ENCODE peak calls at places on chromosomes 3 and 15, in six cellular contexts. One of them, this sample, is unnamed.

GRCh38 chr3:162498626-162499025 is 1002.0 kb downstream of the OTOL1 start:
- DNase-seq in NCI-H524: no peak
- DNase-seq in CD4-positive, CD25-positive, alpha-beta regulatory T cell: no peak
- DNase-seq in renal cortical epithelial cell: no peak
- DNase-seq in ovary: no peak
- DNase-seq in hippocampal formation: no peak
- DNase-seq in this sample: no peak

GRCh38 chr15:25176616-25176923 is 221.8 kb downstream of the SNRPN start:
- DNase-seq in NCI-H524: no peak
- DNase-seq in CD4-positive, CD25-positive, alpha-beta regulatory T cell: no peak
- DNase-seq in renal cortical epithelial cell: no peak
- DNase-seq in ovary: peak
- DNase-seq in hippocampal formation: no peak
- DNase-seq in this sample: peak

GRCh38 chr3:3600665-3601340 is 198.4 kb upstream of the LRRN1 start:
- DNase-seq in NCI-H524: no peak
- DNase-seq in CD4-positive, CD25-positive, alpha-beta regulatory T cell: no peak
- DNase-seq in renal cortical epithelial cell: no peak
- DNase-seq in ovary: no peak
- DNase-seq in hippocampal formation: no peak
- DNase-seq in this sample: no peak

GRCh38 chr3:157477441-157477840 is 25.8 kb downstream of the VEPH1 start:
- DNase-seq in NCI-H524: no peak
- DNase-seq in CD4-positive, CD25-positive, alpha-beta regulatory T cell: no peak
- DNase-seq in renal cortical epithelial cell: peak
- DNase-seq in ovary: no peak
- DNase-seq in hippocampal formation: no peak
- DNase-seq in this sample: no peak

GRCh38 chr15:85688703-85689102 is 106.0 kb downstream of the KLHL25 start:
- DNase-seq in NCI-H524: no peak
- DNase-seq in CD4-positive, CD25-positive, alpha-beta regulatory T cell: no peak
- DNase-seq in renal cortical epithelial cell: no peak
- DNase-seq in ovary: no peak
- DNase-seq in hippocampal formation: no peak
- DNase-seq in this sample: no peak

GRCh38 chr3:40290396-40290795 is 19.1 kb upstream of the EIF1B start:
- DNase-seq in NCI-H524: no peak
- DNase-seq in CD4-positive, CD25-positive, alpha-beta regulatory T cell: no peak
- DNase-seq in renal cortical epithelial cell: no peak
- DNase-seq in ovary: no peak
- DNase-seq in hippocampal formation: no peak
- DNase-seq in this sample: no peak

GRCh38 chr3:14811733-14812132 is 7.0 kb upstream of the FGD5 start:
- DNase-seq in NCI-H524: no peak
- DNase-seq in CD4-positive, CD25-positive, alpha-beta regulatory T cell: no peak
- DNase-seq in renal cortical epithelial cell: no peak
- DNase-seq in ovary: no peak
- DNase-seq in hippocampal formation: no peak
- DNase-seq in this sample: no peak

GRCh38 chr3:178181784-178182183 is 354.5 kb upstream of the KCNMB2 start:
- DNase-seq in NCI-H524: peak
- DNase-seq in CD4-positive, CD25-positive, alpha-beta regulatory T cell: no peak
- DNase-seq in renal cortical epithelial cell: no peak
- DNase-seq in ovary: no peak
- DNase-seq in hippocampal formation: no peak
- DNase-seq in this sample: no peak

GRCh38 chr3:70811880-70812279 is 499.4 kb upstream of the MDFIC2 start:
- DNase-seq in NCI-H524: no peak
- DNase-seq in CD4-positive, CD25-positive, alpha-beta regulatory T cell: no peak
- DNase-seq in renal cortical epithelial cell: peak
- DNase-seq in ovary: no peak
- DNase-seq in hippocampal formation: no peak
- DNase-seq in this sample: no peak

GRCh38 chr3:13533823-13534435 is 15.0 kb upstream of the FBLN2 start:
- DNase-seq in NCI-H524: no peak
- DNase-seq in CD4-positive, CD25-positive, alpha-beta regulatory T cell: no peak
- DNase-seq in renal cortical epithelial cell: no peak
- DNase-seq in ovary: no peak
- DNase-seq in hippocampal formation: no peak
- DNase-seq in this sample: no peak

GRCh38 chr3:53102601-53103147 is 27.6 kb downstream of the RFT1 start:
- DNase-seq in NCI-H524: peak
- DNase-seq in CD4-positive, CD25-positive, alpha-beta regulatory T cell: no peak
- DNase-seq in renal cortical epithelial cell: no peak
- DNase-seq in ovary: no peak
- DNase-seq in hippocampal formation: no peak
- DNase-seq in this sample: no peak

GRCh38 chr3:180594631-180595348 is 7.2 kb upstream of the TTC14 start:
- DNase-seq in NCI-H524: peak
- DNase-seq in CD4-positive, CD25-positive, alpha-beta regulatory T cell: no peak
- DNase-seq in renal cortical epithelial cell: peak
- DNase-seq in ovary: no peak
- DNase-seq in hippocampal formation: no peak
- DNase-seq in this sample: no peak

GRCh38 chr3:197155039-197155438 is 125.4 kb upstream of the MELTF start:
- DNase-seq in NCI-H524: no peak
- DNase-seq in CD4-positive, CD25-positive, alpha-beta regulatory T cell: no peak
- DNase-seq in renal cortical epithelial cell: no peak
- DNase-seq in ovary: no peak
- DNase-seq in hippocampal formation: no peak
- DNase-seq in this sample: no peak

GRCh38 chr15:39495871-39496459 is 84.9 kb upstream of the THBS1 start:
- DNase-seq in NCI-H524: no peak
- DNase-seq in CD4-positive, CD25-positive, alpha-beta regulatory T cell: no peak
- DNase-seq in renal cortical epithelial cell: no peak
- DNase-seq in ovary: peak
- DNase-seq in hippocampal formation: no peak
- DNase-seq in this sample: no peak

GRCh38 chr15:42688301-42688700 is 48.6 kb downstream of the CDAN1 start:
- DNase-seq in NCI-H524: no peak
- DNase-seq in CD4-positive, CD25-positive, alpha-beta regulatory T cell: no peak
- DNase-seq in renal cortical epithelial cell: no peak
- DNase-seq in ovary: no peak
- DNase-seq in hippocampal formation: no peak
- DNase-seq in this sample: no peak

GRCh38 chr15:88612186-88612796 is 8.8 kb upstream of the AEN start:
- DNase-seq in NCI-H524: no peak
- DNase-seq in CD4-positive, CD25-positive, alpha-beta regulatory T cell: no peak
- DNase-seq in renal cortical epithelial cell: no peak
- DNase-seq in ovary: no peak
- DNase-seq in hippocampal formation: no peak
- DNase-seq in this sample: no peak

GRCh38 chr15:67836477-67836876 is 3.4 kb downstream of the RNU6-1 start:
- DNase-seq in NCI-H524: peak
- DNase-seq in CD4-positive, CD25-positive, alpha-beta regulatory T cell: peak
- DNase-seq in renal cortical epithelial cell: peak
- DNase-seq in ovary: no peak
- DNase-seq in hippocampal formation: no peak
- DNase-seq in this sample: peak

GRCh38 chr15:78210349-78210717 is 24.0 kb downstream of the ACSBG1 start:
- DNase-seq in NCI-H524: no peak
- DNase-seq in CD4-positive, CD25-positive, alpha-beta regulatory T cell: no peak
- DNase-seq in renal cortical epithelial cell: no peak
- DNase-seq in ovary: no peak
- DNase-seq in hippocampal formation: no peak
- DNase-seq in this sample: no peak

GRCh38 chr3:46733026-46733800 is 15.5 kb upstream of the PRSS50 start:
- DNase-seq in NCI-H524: no peak
- DNase-seq in CD4-positive, CD25-positive, alpha-beta regulatory T cell: no peak
- DNase-seq in renal cortical epithelial cell: no peak
- DNase-seq in ovary: no peak
- DNase-seq in hippocampal formation: no peak
- DNase-seq in this sample: no peak

GRCh38 chr15:79132361-79132760 is 41.8 kb upstream of the RASGRF1 start:
- DNase-seq in NCI-H524: no peak
- DNase-seq in CD4-positive, CD25-positive, alpha-beta regulatory T cell: no peak
- DNase-seq in renal cortical epithelial cell: no peak
- DNase-seq in ovary: no peak
- DNase-seq in hippocampal formation: no peak
- DNase-seq in this sample: no peak

GRCh38 chr15:74748322-74748946 is at the start of gene CYP1A2:
- DNase-seq in NCI-H524: no peak
- DNase-seq in CD4-positive, CD25-positive, alpha-beta regulatory T cell: no peak
- DNase-seq in renal cortical epithelial cell: no peak
- DNase-seq in ovary: no peak
- DNase-seq in hippocampal formation: no peak
- DNase-seq in this sample: no peak

GRCh38 chr15:64842099-64842940 is 605 bp downstream of the PLEKHO2 start:
- DNase-seq in NCI-H524: no peak
- DNase-seq in CD4-positive, CD25-positive, alpha-beta regulatory T cell: no peak
- DNase-seq in renal cortical epithelial cell: no peak
- DNase-seq in ovary: no peak
- DNase-seq in hippocampal formation: no peak
- DNase-seq in this sample: no peak

GRCh38 chr15:90603893-90604292 is 74.2 kb downstream of the CRTC3 start:
- DNase-seq in NCI-H524: no peak
- DNase-seq in CD4-positive, CD25-positive, alpha-beta regulatory T cell: no peak
- DNase-seq in renal cortical epithelial cell: no peak
- DNase-seq in ovary: no peak
- DNase-seq in hippocampal formation: no peak
- DNase-seq in this sample: peak

GRCh38 chr3:30912304-30912703 is 17.8 kb upstream of the GADL1 start:
- DNase-seq in NCI-H524: no peak
- DNase-seq in CD4-positive, CD25-positive, alpha-beta regulatory T cell: no peak
- DNase-seq in renal cortical epithelial cell: no peak
- DNase-seq in ovary: no peak
- DNase-seq in hippocampal formation: no peak
- DNase-seq in this sample: no peak

GRCh38 chr3:194661374-194661773 is 10.6 kb downstream of the LSG1 start:
- DNase-seq in NCI-H524: peak
- DNase-seq in CD4-positive, CD25-positive, alpha-beta regulatory T cell: no peak
- DNase-seq in renal cortical epithelial cell: no peak
- DNase-seq in ovary: no peak
- DNase-seq in hippocampal formation: no peak
- DNase-seq in this sample: peak

GRCh38 chr3:73086071-73086494 is 24.6 kb downstream of the EBLN2 start:
- DNase-seq in NCI-H524: peak
- DNase-seq in CD4-positive, CD25-positive, alpha-beta regulatory T cell: peak
- DNase-seq in renal cortical epithelial cell: peak
- DNase-seq in ovary: peak
- DNase-seq in hippocampal formation: peak
- DNase-seq in this sample: peak

GRCh38 chr3:180330440-180330839 is 271.5 kb upstream of the TTC14 start:
- DNase-seq in NCI-H524: no peak
- DNase-seq in CD4-positive, CD25-positive, alpha-beta regulatory T cell: no peak
- DNase-seq in renal cortical epithelial cell: no peak
- DNase-seq in ovary: no peak
- DNase-seq in hippocampal formation: no peak
- DNase-seq in this sample: no peak

GRCh38 chr15:94671845-94672524 is 440.6 kb downstream of the MCTP2 start:
- DNase-seq in NCI-H524: peak
- DNase-seq in CD4-positive, CD25-positive, alpha-beta regulatory T cell: no peak
- DNase-seq in renal cortical epithelial cell: no peak
- DNase-seq in ovary: peak
- DNase-seq in hippocampal formation: peak
- DNase-seq in this sample: no peak

GRCh38 chr3:15148614-15149013 is 49.7 kb upstream of the RBSN start:
- DNase-seq in NCI-H524: peak
- DNase-seq in CD4-positive, CD25-positive, alpha-beta regulatory T cell: no peak
- DNase-seq in renal cortical epithelial cell: peak
- DNase-seq in ovary: peak
- DNase-seq in hippocampal formation: no peak
- DNase-seq in this sample: peak

GRCh38 chr3:183825380-183826161 is at the start of gene MAP6D1:
- DNase-seq in NCI-H524: peak
- DNase-seq in CD4-positive, CD25-positive, alpha-beta regulatory T cell: peak
- DNase-seq in renal cortical epithelial cell: peak
- DNase-seq in ovary: no peak
- DNase-seq in hippocampal formation: peak
- DNase-seq in this sample: peak

GRCh38 chr15:80601256-80601655 is 93.9 kb upstream of the ABHD17C start:
- DNase-seq in NCI-H524: no peak
- DNase-seq in CD4-positive, CD25-positive, alpha-beta regulatory T cell: no peak
- DNase-seq in renal cortical epithelial cell: no peak
- DNase-seq in ovary: no peak
- DNase-seq in hippocampal formation: no peak
- DNase-seq in this sample: no peak

GRCh38 chr15:70451861-70452653 is 311.3 kb downstream of the UACA start:
- DNase-seq in NCI-H524: no peak
- DNase-seq in CD4-positive, CD25-positive, alpha-beta regulatory T cell: no peak
- DNase-seq in renal cortical epithelial cell: no peak
- DNase-seq in ovary: no peak
- DNase-seq in hippocampal formation: no peak
- DNase-seq in this sample: no peak